ENCODE peak calls at places on chromosome 19, in five cellular contexts. B is aorta, V is foreskin fibroblast, P is adrenal gland, H is tibial artery. C is an unnamed sample.

GRCh38 chr19:38293281-38293680 is 10.8 kb upstream of the C19orf33 start:
- DNase-seq in P (no peak), B (no peak), H (no peak), V (no peak), C (no peak)

GRCh38 chr19:50972795-50973376 is 3.5 kb upstream of the KLK6 start:
- DNase-seq in V (no peak), H (no peak), B (peak), P (no peak), C (no peak)

GRCh38 chr19:11513946-11514345 is 8.3 kb upstream of the ZNF653 start:
- DNase-seq in V (no peak), P (no peak), H (no peak), B (no peak), C (no peak)

GRCh38 chr19:11091343-11092153 is 2.3 kb downstream of the LDLR start:
- DNase-seq in H (peak), B (no peak), P (peak), V (peak), C (peak)

GRCh38 chr19:46919324-46919723 is 58.5 kb downstream of the ARHGAP35 start:
- DNase-seq in V (peak), H (no peak), B (no peak), P (no peak), C (no peak)

GRCh38 chr19:29704562-29705558 is 10.2 kb downstream of the C19orf12 start:
- DNase-seq in B (peak), V (no peak), H (no peak), P (no peak), C (no peak)

GRCh38 chr19:39110263-39110967 is 15.2 kb upstream of the PAK4 start:
- DNase-seq in H (no peak), V (peak), P (peak), B (peak), C (no peak)

GRCh38 chr19:35663981-35664380 is 2.3 kb upstream of the UPK1A start:
- DNase-seq in P (no peak), V (no peak), H (no peak), B (no peak), C (no peak)

GRCh38 chr19:46958542-46958941 is 61.1 kb upstream of the NPAS1 start:
- DNase-seq in V (peak), H (no peak), P (no peak), B (no peak), C (no peak)

GRCh38 chr19:17647071-17648020 is 40.8 kb downstream of the UNC13A start:
- DNase-seq in V (no peak), P (no peak), B (peak), H (no peak), C (no peak)

GRCh38 chr19:38395381-38396127 is 7.1 kb downstream of the SPRED3 start:
- DNase-seq in H (no peak), B (no peak), P (no peak), V (no peak), C (no peak)

GRCh38 chr19:29606420-29606747 is 301 bp downstream of the POP4 start:
- DNase-seq in V (no peak), H (no peak), B (no peak), P (no peak), C (no peak)

GRCh38 chr19:18932216-18932841 is 8.7 kb downstream of the HOMER3 start:
- DNase-seq in P (peak), V (peak), H (peak), B (peak), C (no peak)

DNA sequence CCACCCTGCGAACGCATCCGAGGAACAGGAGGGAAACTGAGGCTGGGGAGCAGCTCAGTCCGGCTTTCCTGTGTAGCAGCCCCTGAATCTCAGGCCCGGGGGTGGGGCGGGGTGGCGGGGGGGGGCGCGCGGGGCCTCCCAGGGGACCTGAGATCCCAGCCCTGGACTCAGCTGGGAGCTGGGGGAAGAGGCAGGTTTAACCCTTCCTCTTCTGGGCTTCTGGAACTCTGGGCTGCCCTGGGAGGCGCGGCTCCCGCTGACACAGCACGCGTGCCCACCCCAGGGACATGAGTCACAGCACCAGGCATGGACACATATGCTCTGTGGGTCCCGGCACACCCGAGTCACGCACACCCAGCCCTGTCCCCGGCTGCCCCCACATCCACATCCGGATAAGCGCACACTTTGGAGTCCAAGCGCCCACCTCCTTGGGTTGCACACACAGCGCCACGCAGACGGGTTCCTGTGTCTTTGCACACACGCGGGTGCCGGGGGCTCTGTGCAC is 3.5 kb upstream of the CIRBP start:
- DNase-seq in B (peak), H (peak), V (peak), P (peak), C (no peak)
- H3K4me3 ChIP-seq in B (no peak), H (peak), V (peak), P (peak), C (peak)

GRCh38 chr19:1244693-1245451 is 3.3 kb downstream of the ATP5F1D start:
- DNase-seq in H (peak), V (peak), B (peak), P (peak), C (no peak)
- H3K4me3 ChIP-seq in H (peak), V (peak), B (no peak), P (peak), C (peak)

DNA sequence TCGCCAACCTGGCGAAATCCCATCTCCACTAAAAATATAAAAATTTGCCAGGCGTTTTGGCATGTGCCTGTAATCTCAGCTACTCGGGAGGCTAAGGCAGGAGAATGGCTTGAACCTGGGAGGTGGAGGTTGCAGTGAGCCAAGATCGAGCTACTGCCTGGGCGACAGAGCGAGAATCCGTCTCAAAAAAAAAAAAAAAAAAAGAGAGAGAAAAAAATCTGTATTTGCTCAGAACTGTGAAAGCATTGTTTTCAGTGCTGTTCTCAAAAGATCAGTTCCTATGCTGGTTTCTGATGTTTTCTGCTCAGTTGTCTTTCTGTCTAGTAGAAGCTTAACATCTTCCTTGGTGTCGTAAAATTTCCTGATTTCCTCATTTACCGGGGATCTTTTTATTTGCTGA is 2.5 kb downstream of the SF3A2 start:
- DNase-seq in B (no peak), V (no peak), H (no peak), P (no peak), C (no peak)
- H3K4me3 ChIP-seq in B (no peak), V (peak), H (no peak), P (no peak), C (no peak)

GRCh38 chr19:40366697-40367561 is 18.4 kb downstream of the PLD3 start:
- DNase-seq in H (no peak), V (no peak), P (peak), B (no peak), C (no peak)

GRCh38 chr19:40363128-40363527 is 14.6 kb downstream of the PLD3 start:
- DNase-seq in V (no peak), H (no peak), P (no peak), B (no peak), C (no peak)

GRCh38 chr19:40367577-40368434 is 19.3 kb downstream of the PLD3 start:
- DNase-seq in B (no peak), P (no peak), V (no peak), H (peak), C (no peak)

GRCh38 chr19:40365010-40365409 is 16.5 kb downstream of the PLD3 start:
- DNase-seq in V (no peak), P (no peak), B (no peak), H (no peak), C (no peak)

GRCh38 chr19:40365613-40366401 is 17.3 kb downstream of the PLD3 start:
- DNase-seq in B (peak), P (peak), V (peak), H (peak), C (no peak)
- H3K4me3 ChIP-seq in B (no peak), P (peak), V (peak), H (peak), C (no peak)

DNA sequence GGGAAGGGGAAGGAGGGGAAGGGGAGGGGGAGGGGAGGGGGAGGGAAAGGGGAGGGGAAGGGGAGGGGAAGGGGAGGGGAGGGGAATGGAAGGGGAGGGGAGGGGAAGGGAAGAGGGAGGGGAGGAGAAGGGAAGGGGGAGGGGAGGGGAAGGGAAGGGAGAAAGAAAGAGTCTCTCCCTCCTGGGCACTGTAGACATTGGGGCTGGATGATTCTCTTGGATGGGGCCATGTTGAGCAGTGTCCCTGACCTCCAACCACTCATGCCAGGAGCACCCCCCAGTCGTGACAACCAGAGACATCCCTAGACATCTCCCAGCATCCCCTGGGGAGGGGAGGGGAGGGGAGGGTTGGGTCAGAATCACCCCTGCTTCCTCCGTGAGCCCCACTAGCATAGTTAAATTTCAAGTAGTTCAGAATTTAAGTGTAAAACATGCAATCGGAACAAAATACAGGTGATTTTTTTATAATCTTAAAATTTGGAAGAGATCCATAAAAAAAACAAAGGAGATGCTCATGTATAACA is 64.0 kb downstream of the GNG7 start:
- DNase-seq in V (no peak), B (no peak), H (no peak), P (no peak), C (no peak)
- H3K4me3 ChIP-seq in V (no peak), B (no peak), H (no peak), P (no peak), C (no peak)

DNA sequence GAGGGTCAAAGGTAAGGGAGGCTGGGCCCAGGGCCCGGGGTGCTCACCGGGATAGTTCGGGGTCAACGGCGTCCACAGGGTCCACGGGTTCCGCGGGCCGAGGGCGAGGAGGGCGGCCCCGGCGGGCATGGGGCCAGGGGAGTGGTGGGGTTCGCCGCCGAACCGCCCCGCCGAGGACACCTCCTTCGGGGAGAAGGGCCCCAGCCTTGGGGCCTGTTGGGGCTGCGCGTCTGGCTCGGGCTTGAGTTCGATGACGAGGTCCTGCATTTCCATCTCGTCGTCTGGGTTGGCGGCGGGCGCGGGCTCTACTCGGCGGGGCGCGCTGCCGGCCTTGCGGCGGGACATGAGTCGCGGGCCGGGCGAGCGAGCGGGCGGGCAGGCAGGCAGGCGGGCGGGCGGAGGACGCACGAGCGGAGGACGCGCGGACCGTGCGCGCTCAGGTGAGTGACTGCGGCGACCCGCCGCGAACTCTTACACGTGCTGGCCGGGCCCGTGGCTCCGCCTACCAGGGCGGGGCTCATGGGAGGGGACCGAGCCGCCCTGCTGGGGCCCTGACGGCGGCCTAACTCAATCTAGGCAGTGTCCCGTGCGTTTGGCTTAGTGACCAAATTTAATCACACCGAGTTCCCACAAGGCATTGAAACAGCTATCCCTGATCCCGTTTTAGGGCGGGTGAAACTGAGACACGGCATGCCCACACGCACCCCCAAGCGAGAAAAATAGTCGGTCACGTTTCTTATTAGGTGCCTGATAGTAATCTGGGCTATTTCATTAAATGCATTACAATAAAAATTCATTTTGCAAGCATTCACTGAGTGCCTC is at the start of gene ZNF296:
- DNase-seq in H (peak), B (peak), V (peak), P (peak), C (no peak)
- H3K4me3 ChIP-seq in H (peak), B (no peak), V (peak), P (peak), C (peak)

GRCh38 chr19:33818426-33818825 is 21.8 kb downstream of the KCTD15 start:
- DNase-seq in B (no peak), V (no peak), H (peak), P (peak), C (no peak)

GRCh38 chr19:33821871-33822270 is 25.2 kb downstream of the KCTD15 start:
- DNase-seq in B (no peak), H (peak), P (peak), V (peak), C (no peak)

GRCh38 chr19:33819875-33820781 is 23.5 kb downstream of the KCTD15 start:
- DNase-seq in B (peak), H (peak), P (peak), V (peak), C (no peak)

GRCh38 chr19:33815410-33816340 is 19.0 kb downstream of the KCTD15 start:
- DNase-seq in H (peak), B (peak), P (peak), V (peak), C (no peak)

GRCh38 chr19:33819496-33819874 is 22.8 kb downstream of the KCTD15 start:
- DNase-seq in H (no peak), B (no peak), V (no peak), P (peak), C (no peak)
- H3K4me3 ChIP-seq in H (peak), B (no peak), V (peak), P (peak), C (peak)

DNA sequence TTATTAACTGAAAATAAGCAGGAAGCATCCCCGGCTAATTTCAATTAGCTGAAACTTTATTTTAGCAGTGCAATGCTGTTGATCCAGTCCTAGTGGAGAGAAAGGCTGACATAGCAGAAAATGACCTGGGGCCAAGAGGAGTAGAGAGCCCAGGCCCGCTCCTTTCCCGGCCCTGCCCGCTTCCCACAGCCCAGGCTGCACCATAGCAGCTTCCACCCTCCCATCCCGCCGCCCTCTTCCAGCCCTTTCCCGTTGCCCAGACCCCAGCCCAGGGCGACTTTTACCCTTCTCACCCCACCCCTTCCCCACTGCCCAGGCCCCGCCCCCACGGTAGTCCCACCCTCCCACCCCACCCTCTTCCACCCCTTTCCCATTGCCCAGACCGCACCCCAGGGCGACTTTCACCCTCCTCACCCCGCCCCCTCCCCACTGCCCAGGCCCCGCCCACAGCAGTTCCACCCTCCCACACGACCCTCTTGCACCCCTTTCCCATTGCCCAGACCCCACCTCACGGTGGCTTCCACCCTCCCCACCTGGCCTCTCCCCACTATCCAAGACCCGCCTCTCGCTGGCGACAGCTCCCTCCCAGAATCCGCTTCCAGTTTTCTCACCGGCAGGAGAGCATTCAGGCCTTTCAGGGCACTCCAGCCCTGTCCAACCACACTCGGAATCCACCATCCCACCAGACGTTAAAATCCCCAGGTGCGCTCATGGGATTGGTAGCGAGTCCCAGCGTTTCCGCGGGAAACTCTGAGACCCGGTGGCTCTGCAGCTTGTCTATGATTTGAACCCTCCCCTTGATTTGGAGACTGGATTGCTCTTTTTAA is 8.3 kb downstream of the ZNF160 start:
- DNase-seq in P (no peak), B (no peak), H (no peak), V (no peak), C (no peak)
- H3K4me3 ChIP-seq in P (no peak), B (no peak), H (no peak), V (no peak), C (no peak)

DNA sequence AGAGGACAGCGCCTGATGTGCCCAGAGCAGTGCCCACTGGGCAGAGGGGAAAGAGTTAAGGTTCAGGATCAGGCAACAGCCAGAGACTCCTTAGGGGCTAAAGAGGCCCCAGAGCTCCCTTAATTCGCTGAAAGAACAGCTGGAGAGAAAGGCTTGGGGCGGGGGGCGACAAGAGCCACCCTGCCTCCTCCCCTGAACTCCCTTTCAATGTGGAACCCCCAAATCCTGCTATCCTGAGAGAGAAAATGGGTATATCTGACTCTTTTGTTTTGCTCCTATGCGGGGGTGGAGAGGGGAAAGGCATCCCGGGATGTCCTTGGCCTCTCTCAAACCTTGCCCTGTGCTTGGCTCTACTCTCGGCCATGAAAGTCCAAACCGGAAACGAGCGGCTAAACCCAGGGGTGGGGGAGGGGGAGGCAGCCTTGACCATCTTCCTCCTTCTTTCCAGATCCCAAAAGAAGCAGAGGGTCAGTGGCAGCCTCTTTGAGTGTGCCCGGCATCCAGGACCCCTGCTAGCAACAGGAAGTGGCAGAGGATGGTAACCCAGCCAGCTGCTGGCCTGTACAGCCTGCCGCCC is 4.7 kb downstream of the PRKACA start:
- DNase-seq in P (peak), V (peak), H (peak), B (peak), C (no peak)
- H3K4me3 ChIP-seq in P (peak), V (no peak), H (peak), B (no peak), C (no peak)